ENCODE peak calls at places on chromosomes 16 and 17, in five cellular contexts. One of them, this sample, is unnamed.

GRCh38 chr17:49783051-49783715 is 5.3 kb upstream of the KAT7 start:
- DNase-seq in neural progenitor cell: no peak
- DNase-seq in stomach: no peak
- DNase-seq in pancreas: no peak
- DNase-seq in AG04449: no peak
- DNase-seq in this sample: no peak

GRCh38 chr17:39134878-39135277 is 16.6 kb downstream of the PLXDC1 start:
- DNase-seq in neural progenitor cell: no peak
- DNase-seq in stomach: no peak
- DNase-seq in pancreas: no peak
- DNase-seq in AG04449: no peak
- DNase-seq in this sample: no peak

GRCh38 chr17:69450857-69451410 is 36.4 kb downstream of the MAP2K6 start:
- DNase-seq in neural progenitor cell: peak; percentile 50
- DNase-seq in stomach: no peak
- DNase-seq in pancreas: no peak
- DNase-seq in AG04449: no peak
- DNase-seq in this sample: no peak

GRCh38 chr17:29412780-29413565 is 22.8 kb downstream of the TAOK1 start:
- DNase-seq in neural progenitor cell: no peak
- DNase-seq in stomach: no peak
- DNase-seq in pancreas: no peak
- DNase-seq in AG04449: peak; percentile 52
- DNase-seq in this sample: no peak

GRCh38 chr16:46620265-46621005 is 744 bp downstream of the SHCBP1 start:
- DNase-seq in neural progenitor cell: no peak
- DNase-seq in stomach: no peak
- DNase-seq in pancreas: no peak
- DNase-seq in AG04449: no peak
- DNase-seq in this sample: no peak

GRCh38 chr16:52573365-52574104 is 26.6 kb upstream of the TOX3 start:
- DNase-seq in neural progenitor cell: no peak
- DNase-seq in stomach: peak; percentile 57
- DNase-seq in pancreas: peak; percentile 57
- DNase-seq in AG04449: no peak
- DNase-seq in this sample: peak; percentile 30

GRCh38 chr16:57704905-57705852 is 10.6 kb downstream of the DRC7 start:
- DNase-seq in neural progenitor cell: no peak
- DNase-seq in stomach: no peak
- DNase-seq in pancreas: no peak
- DNase-seq in AG04449: no peak
- DNase-seq in this sample: no peak

GRCh38 chr16:23640959-23641765 is at the start of the genes DCTN5 and PALB2:
- DNase-seq in neural progenitor cell: peak; percentile 92
- DNase-seq in stomach: peak; percentile 94
- DNase-seq in pancreas: peak; percentile 90
- DNase-seq in AG04449: peak; percentile 51
- DNase-seq in this sample: peak; percentile 51

GRCh38 chr16:69610356-69610755 is 44.6 kb downstream of the NFAT5 start:
- DNase-seq in neural progenitor cell: peak; percentile 31
- DNase-seq in stomach: no peak
- DNase-seq in pancreas: no peak
- DNase-seq in AG04449: no peak
- DNase-seq in this sample: no peak

DNA sequence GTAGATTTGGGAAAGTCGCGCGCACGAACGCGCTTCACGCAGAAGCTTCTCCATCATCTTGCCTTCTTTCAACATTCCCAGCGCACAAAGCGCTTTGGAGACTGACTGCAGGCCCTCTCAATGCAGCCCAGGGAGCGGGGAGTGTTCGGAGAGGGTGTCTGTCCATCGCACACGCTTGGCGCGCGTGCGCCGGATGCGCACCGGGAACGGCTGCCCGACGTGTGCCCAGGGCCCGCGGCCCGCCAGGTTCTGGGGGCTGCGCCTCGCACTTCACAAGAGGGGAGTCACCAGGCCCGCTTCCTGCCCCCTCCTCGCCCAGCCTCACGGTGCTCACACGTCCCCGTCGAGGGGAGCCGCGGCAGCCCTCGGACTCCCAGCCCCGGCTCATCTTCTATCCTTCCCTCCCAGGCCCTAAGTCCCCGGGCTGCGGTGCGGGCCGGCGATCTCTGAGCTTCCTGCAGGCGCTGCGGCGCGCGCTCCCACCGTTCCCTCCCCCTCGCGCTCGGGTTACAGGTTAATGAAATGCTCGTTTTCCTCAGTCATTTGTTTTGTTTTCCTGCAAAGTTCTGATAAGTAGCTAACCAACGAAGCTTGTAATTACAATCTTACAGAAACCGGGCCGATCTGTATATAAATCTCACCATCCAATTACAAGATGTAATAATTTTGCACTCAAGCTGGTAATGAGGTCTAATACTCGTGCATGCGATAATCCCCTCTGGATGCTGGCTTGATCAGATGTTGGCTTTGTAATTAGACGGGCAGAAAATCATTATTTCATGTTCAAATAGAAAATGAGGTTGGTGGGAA is 2.9 kb upstream of the IRX3 start:
- DNase-seq in neural progenitor cell: peak; percentile 90
- DNase-seq in stomach: no peak
- DNase-seq in pancreas: no peak
- DNase-seq in AG04449: no peak
- DNase-seq in this sample: no peak
- H3K4me3 ChIP-seq in neural progenitor cell: peak overlapping the region; percentile 47
- H3K4me3 ChIP-seq in stomach: no peak overlapping the region
- H3K4me3 ChIP-seq in pancreas: no peak overlapping the region
- H3K4me3 ChIP-seq in AG04449: no peak overlapping the region
- H3K4me3 ChIP-seq in this sample: peak overlapping the region; percentile 41

GRCh38 chr17:18087610-18088491 is at the start of gene DRG2:
- DNase-seq in neural progenitor cell: peak; percentile 94
- DNase-seq in stomach: peak; percentile 96
- DNase-seq in pancreas: peak; percentile 85
- DNase-seq in AG04449: peak; percentile 40
- DNase-seq in this sample: peak; percentile 19
- TF ChIP-seq CTCF in neural progenitor cell: peak; percentile 21
- TF ChIP-seq CTCF in stomach: peak; percentile 22
- TF ChIP-seq CTCF in pancreas: no peak
- TF ChIP-seq CTCF in AG04449: peak; percentile 29
- TF ChIP-seq CTCF in this sample: no peak

DNA sequence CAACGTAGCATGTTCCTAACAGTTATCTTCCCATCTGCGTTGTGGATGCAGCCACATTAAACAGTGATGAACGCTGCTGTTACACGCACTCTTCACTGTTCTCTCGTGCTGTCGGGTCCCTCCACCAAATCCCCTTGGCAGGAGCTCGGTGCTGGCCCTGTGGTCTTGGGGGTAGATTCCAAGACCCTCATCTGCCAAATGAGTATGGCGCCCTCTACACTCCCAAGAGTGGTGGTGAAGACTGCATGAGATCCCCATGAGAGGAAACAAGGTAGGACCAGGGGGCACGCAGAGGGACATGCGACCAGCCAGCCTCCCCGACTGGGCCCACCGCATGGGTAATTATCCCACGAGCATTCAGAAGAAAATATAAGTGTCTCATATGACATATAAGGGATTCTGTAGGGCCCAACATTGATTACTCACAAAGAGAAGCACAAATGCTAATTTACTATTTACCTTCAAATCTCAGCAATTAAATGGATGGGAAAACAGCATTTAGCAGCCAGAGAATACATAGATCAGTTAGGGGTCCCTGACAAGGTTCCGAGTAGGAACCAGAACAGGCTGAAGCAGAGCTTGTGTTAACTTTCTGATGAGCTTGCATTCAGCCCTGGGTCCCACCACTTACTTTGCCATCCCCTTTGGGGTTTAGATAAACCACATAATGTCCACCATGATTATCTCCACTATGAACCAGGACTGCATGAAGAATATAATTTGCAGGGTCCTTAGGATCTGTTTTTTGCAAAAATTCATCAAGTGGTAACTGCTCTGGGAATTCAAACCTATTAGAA is 23.8 kb downstream of the LITAFD start:
- DNase-seq in neural progenitor cell: peak; percentile 51
- DNase-seq in stomach: no peak
- DNase-seq in pancreas: no peak
- DNase-seq in AG04449: no peak
- DNase-seq in this sample: no peak
- H3K4me3 ChIP-seq in neural progenitor cell: no peak overlapping the region
- H3K4me3 ChIP-seq in stomach: no peak overlapping the region
- H3K4me3 ChIP-seq in pancreas: no peak overlapping the region
- H3K4me3 ChIP-seq in AG04449: no peak overlapping the region
- H3K4me3 ChIP-seq in this sample: no peak overlapping the region

GRCh38 chr16:72182976-72183375 is 11.0 kb upstream of the PMFBP1 start:
- DNase-seq in neural progenitor cell: no peak
- DNase-seq in stomach: no peak
- DNase-seq in pancreas: no peak
- DNase-seq in AG04449: no peak
- DNase-seq in this sample: no peak
- TF ChIP-seq CTCF in neural progenitor cell: no peak
- TF ChIP-seq CTCF in stomach: no peak
- TF ChIP-seq CTCF in pancreas: no peak
- TF ChIP-seq CTCF in AG04449: no peak
- TF ChIP-seq CTCF in this sample: no peak

DNA sequence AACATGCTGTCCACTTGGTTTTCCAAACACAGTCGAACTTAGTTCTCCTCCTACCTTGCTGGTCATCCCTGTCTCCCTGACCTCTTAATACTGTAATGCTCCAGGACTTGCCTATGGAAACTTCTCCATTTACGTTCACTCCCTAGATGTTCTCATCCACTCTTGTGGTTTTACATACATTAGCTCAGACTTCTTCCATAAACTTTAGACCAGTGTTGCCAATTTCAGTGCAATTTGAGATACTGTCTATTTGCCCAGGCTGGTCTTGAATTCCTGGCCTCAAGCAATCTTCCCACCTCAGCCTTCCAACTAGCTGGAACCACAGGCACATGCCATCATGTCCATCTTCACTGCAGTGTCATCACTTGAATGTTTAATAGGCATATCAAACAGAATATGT is 1.5 kb downstream of the MATCAP1 start:
- DNase-seq in neural progenitor cell: no peak
- DNase-seq in stomach: no peak
- DNase-seq in pancreas: no peak
- DNase-seq in AG04449: no peak
- DNase-seq in this sample: no peak
- H3K4me3 ChIP-seq in neural progenitor cell: no peak overlapping the region
- H3K4me3 ChIP-seq in stomach: no peak overlapping the region
- H3K4me3 ChIP-seq in pancreas: no peak overlapping the region
- H3K4me3 ChIP-seq in AG04449: no peak overlapping the region
- H3K4me3 ChIP-seq in this sample: no peak overlapping the region

DNA sequence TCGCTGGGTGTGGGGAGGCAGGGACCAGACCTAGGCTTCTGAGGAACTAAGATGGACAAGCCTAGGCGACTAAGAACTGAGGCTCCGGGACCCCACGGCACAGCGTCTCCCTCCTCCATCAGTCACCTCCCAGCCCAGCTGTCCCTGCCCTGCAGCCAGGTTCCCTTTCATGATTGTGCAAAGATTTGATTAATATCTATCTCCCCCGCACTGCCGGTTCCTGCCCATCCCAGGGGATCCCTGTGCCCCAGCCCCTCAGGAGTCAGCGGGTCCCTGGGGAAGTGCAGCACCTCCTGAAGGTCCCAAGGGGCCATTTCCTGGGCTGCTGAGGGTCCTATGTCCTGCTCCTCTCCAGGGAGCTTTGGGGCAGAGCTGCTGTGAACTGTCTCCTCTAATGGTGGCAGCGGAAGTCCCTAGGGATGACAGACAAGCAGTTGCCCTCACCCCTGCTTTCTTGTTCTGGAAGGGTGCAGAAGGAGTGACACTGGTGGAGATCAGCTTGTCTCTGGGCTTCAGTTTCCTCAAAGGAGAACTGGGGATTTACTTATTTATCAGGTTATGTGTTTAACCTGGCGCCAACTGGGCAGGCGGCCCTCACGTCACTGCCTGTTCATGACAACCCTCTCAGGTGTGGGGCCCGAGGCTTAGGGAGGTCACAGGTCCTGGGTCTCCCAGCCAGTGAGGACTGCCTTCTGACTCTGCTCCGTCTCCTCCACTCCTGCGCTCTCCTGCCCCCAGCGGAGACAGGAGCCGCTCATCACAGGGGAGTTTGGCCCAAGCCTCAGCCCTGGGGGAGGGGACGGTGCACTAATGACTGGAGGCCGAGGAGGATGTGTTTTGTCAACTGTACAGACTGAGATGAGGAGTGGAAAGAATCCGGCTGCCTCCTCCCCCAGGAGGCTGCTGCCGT is 1.9 kb upstream of the C16orf74 start:
- DNase-seq in neural progenitor cell: peak; percentile 78
- DNase-seq in stomach: peak; percentile 81
- DNase-seq in pancreas: peak; percentile 73
- DNase-seq in AG04449: no peak
- DNase-seq in this sample: no peak
- TF ChIP-seq CTCF in neural progenitor cell: peak; percentile 47
- TF ChIP-seq CTCF in stomach: no peak
- TF ChIP-seq CTCF in pancreas: no peak
- TF ChIP-seq CTCF in AG04449: peak; percentile 61
- TF ChIP-seq CTCF in this sample: peak; percentile 18

DNA sequence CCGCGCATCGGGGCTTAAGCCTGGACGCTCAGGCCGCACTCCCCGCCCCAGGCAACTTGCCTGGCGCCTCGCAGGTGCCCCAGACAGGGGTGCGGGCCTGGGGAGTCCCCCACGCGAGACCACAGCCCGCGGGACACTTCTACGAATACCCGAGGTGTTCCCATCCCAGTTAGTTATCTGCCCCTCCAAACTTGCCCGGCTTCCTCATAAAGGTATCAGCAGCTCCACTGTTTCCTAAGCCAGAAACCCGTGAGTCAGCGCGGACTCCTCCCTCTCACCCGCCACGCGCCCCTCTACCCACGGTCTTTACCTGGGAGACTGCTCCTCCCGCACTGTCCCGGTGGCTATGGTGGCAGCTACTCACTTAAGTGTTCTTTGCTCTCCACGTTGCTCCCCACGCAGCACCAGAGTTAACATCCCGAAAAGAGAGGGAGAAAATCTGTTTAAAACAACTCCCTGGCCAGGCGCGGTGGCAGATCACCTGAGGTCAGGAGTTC is 1.0 kb upstream of the CREBBP start:
- DNase-seq in neural progenitor cell: no peak
- DNase-seq in stomach: no peak
- DNase-seq in pancreas: peak; percentile 32
- DNase-seq in AG04449: no peak
- DNase-seq in this sample: no peak
- H3K4me3 ChIP-seq in neural progenitor cell: peak overlapping the region; percentile 52
- H3K4me3 ChIP-seq in stomach: peak overlapping the region; percentile 98
- H3K4me3 ChIP-seq in pancreas: peak overlapping the region; percentile 53
- H3K4me3 ChIP-seq in AG04449: peak overlapping the region; percentile 70
- H3K4me3 ChIP-seq in this sample: peak overlapping the region; percentile 83

GRCh38 chr16:4574919-4575705 is 19.0 kb downstream of the C16orf96 start:
- DNase-seq in neural progenitor cell: peak; percentile 41
- DNase-seq in stomach: peak; percentile 87
- DNase-seq in pancreas: peak; percentile 72
- DNase-seq in AG04449: no peak
- DNase-seq in this sample: no peak
- TF ChIP-seq CTCF in neural progenitor cell: peak; percentile 16
- TF ChIP-seq CTCF in stomach: no peak
- TF ChIP-seq CTCF in pancreas: no peak
- TF ChIP-seq CTCF in AG04449: no peak
- TF ChIP-seq CTCF in this sample: peak; percentile 18

This sample was measured in epithelial cell of proximal tubule.